ENCODE peak calls at places on chromosomes 6 and 20, in seven cellular contexts. F, V, R, U, A, T and M are unnamed samples.

GRCh38 chr6:87697581-87698552 is 4.2 kb downstream of the AKIRIN2 start:
- DNase-seq in F (no peak), V (no peak), R (no peak), U (peak), A (no peak), T (no peak), M (no peak)

GRCh38 chr6:26576929-26577719 is 19.6 kb upstream of the ABT1 start:
- DNase-seq in F (peak), V (no peak), R (peak), U (peak), A (peak), T (peak), M (peak)

GRCh38 chr6:163998496-163998895 is 584.0 kb downstream of the QKI start:
- DNase-seq in F (no peak), V (no peak), R (no peak), U (peak), A (no peak), T (no peak), M (no peak)

GRCh38 chr6:53290547-53291510 is 57.9 kb downstream of the ELOVL5 start:
- DNase-seq in F (no peak), V (no peak), R (no peak), U (no peak), A (peak), T (no peak), M (no peak)

GRCh38 chr6:18053555-18054445 is 66.4 kb upstream of the KIF13A start:
- DNase-seq in F (no peak), V (no peak), R (no peak), U (no peak), A (no peak), T (no peak), M (no peak)

GRCh38 chr20:32945710-32946221 is 58.5 kb downstream of the SUN5 start:
- DNase-seq in F (no peak), V (peak), R (no peak), U (peak), A (peak), T (no peak), M (no peak)

GRCh38 chr6:75300206-75300605 is 15.6 kb upstream of the TMEM30A start:
- DNase-seq in F (no peak), V (no peak), R (no peak), U (no peak), A (no peak), T (no peak), M (no peak)

GRCh38 chr6:154868143-154868594 is 126.9 kb upstream of the TIAM2 start:
- DNase-seq in F (no peak), V (peak), R (no peak), U (peak), A (peak), T (no peak), M (no peak)

GRCh38 chr6:25504661-25505060 is 147.4 kb upstream of the SCGN start:
- DNase-seq in F (no peak), V (no peak), R (no peak), U (peak), A (no peak), T (no peak), M (no peak)